ENCODE peak calls at places on chromosomes 1 and 21, in six cellular contexts. One of them, this sample, is unnamed.

GRCh38 chr1:211920141-211920572 is 89.6 kb upstream of the LPGAT1 start:
- DNase-seq in suprapubic skin: peak; percentile 68
- DNase-seq in epithelial cell of esophagus: no peak
- DNase-seq in colonic mucosa: peak; percentile 60
- DNase-seq in pancreas: peak; percentile 14
- DNase-seq in kidney epithelial cell: no peak
- DNase-seq in this sample: peak; percentile 16

GRCh38 chr1:243739335-243740003 is 110.6 kb downstream of the AKT3 start:
- DNase-seq in epithelial cell of esophagus: no peak
- DNase-seq in pancreas: no peak
- DNase-seq in kidney epithelial cell: no peak
- DNase-seq in suprapubic skin: no peak
- DNase-seq in colonic mucosa: no peak
- DNase-seq in this sample: no peak

GRCh38 chr1:19036049-19036546 is 79.6 kb upstream of the IFFO2 start:
- DNase-seq in kidney epithelial cell: no peak
- DNase-seq in epithelial cell of esophagus: no peak
- DNase-seq in suprapubic skin: no peak
- DNase-seq in pancreas: no peak
- DNase-seq in colonic mucosa: no peak
- DNase-seq in this sample: no peak

GRCh38 chr1:25871086-25871703 is 4.3 kb downstream of the PAQR7 start:
- DNase-seq in epithelial cell of esophagus: peak; percentile 81
- DNase-seq in pancreas: peak; percentile 51
- DNase-seq in suprapubic skin: no peak
- DNase-seq in colonic mucosa: no peak
- DNase-seq in kidney epithelial cell: no peak
- DNase-seq in this sample: no peak

GRCh38 chr1:246329900-246330299 is 177.2 kb downstream of the SMYD3 start:
- DNase-seq in kidney epithelial cell: no peak
- DNase-seq in epithelial cell of esophagus: peak; percentile 7
- DNase-seq in colonic mucosa: no peak
- DNase-seq in pancreas: no peak
- DNase-seq in suprapubic skin: no peak
- DNase-seq in this sample: no peak

GRCh38 chr1:196608401-196609113 is at the start of gene KCNT2:
- DNase-seq in kidney epithelial cell: peak; percentile 26
- DNase-seq in colonic mucosa: peak; percentile 42
- DNase-seq in suprapubic skin: peak; percentile 83
- DNase-seq in pancreas: peak; percentile 18
- DNase-seq in epithelial cell of esophagus: peak; percentile 35
- DNase-seq in this sample: no peak

GRCh38 chr1:29256979-29257804 is 20.9 kb downstream of the PTPRU start:
- DNase-seq in pancreas: peak; percentile 40
- DNase-seq in epithelial cell of esophagus: no peak
- DNase-seq in kidney epithelial cell: no peak
- DNase-seq in suprapubic skin: no peak
- DNase-seq in colonic mucosa: no peak
- DNase-seq in this sample: no peak

GRCh38 chr1:39933956-39934941 is 20.7 kb upstream of the MFSD2A start:
- DNase-seq in kidney epithelial cell: peak; percentile 85
- DNase-seq in pancreas: peak; percentile 70
- DNase-seq in epithelial cell of esophagus: peak; percentile 96
- DNase-seq in suprapubic skin: peak; percentile 94
- DNase-seq in colonic mucosa: peak; percentile 92
- DNase-seq in this sample: peak; percentile 88

GRCh38 chr1:16716691-16717173 is 23.6 kb upstream of the RNU1-4 start:
- DNase-seq in pancreas: no peak
- DNase-seq in epithelial cell of esophagus: peak; percentile 20
- DNase-seq in kidney epithelial cell: no peak
- DNase-seq in colonic mucosa: no peak
- DNase-seq in suprapubic skin: peak; percentile 63
- DNase-seq in this sample: no peak

GRCh38 chr1:209884665-209885117 is 53.3 kb upstream of the SYT14 start:
- DNase-seq in suprapubic skin: peak; percentile 85
- DNase-seq in pancreas: peak; percentile 16
- DNase-seq in epithelial cell of esophagus: peak; percentile 99
- DNase-seq in colonic mucosa: peak; percentile 39
- DNase-seq in kidney epithelial cell: peak; percentile 100
- DNase-seq in this sample: peak; percentile 97

GRCh38 chr1:61253059-61253735 is 170.8 kb downstream of the NFIA start:
- DNase-seq in epithelial cell of esophagus: peak; percentile 79
- DNase-seq in kidney epithelial cell: no peak
- DNase-seq in pancreas: peak; percentile 78
- DNase-seq in suprapubic skin: peak; percentile 79
- DNase-seq in colonic mucosa: peak; percentile 89
- DNase-seq in this sample: no peak

GRCh38 chr1:232805269-232806070 is at the start of gene MAP10:
- DNase-seq in suprapubic skin: peak; percentile 74
- DNase-seq in colonic mucosa: peak; percentile 75
- DNase-seq in pancreas: peak; percentile 69
- DNase-seq in kidney epithelial cell: peak; percentile 28
- DNase-seq in epithelial cell of esophagus: peak; percentile 59
- DNase-seq in this sample: no peak

GRCh38 chr1:183841950-183842816 is 37.3 kb downstream of the RGL1 start:
- DNase-seq in kidney epithelial cell: peak; percentile 64
- DNase-seq in suprapubic skin: no peak
- DNase-seq in pancreas: no peak
- DNase-seq in epithelial cell of esophagus: peak; percentile 63
- DNase-seq in colonic mucosa: no peak
- DNase-seq in this sample: peak; percentile 89

GRCh38 chr1:15028117-15028516 is 125.4 kb upstream of the TMEM51 start:
- DNase-seq in pancreas: no peak
- DNase-seq in epithelial cell of esophagus: peak; percentile 82
- DNase-seq in suprapubic skin: peak; percentile 89
- DNase-seq in kidney epithelial cell: peak; percentile 98
- DNase-seq in colonic mucosa: no peak
- DNase-seq in this sample: peak; percentile 47

GRCh38 chr21:45088729-45089128 is 14.3 kb downstream of the ADARB1 start:
- DNase-seq in suprapubic skin: no peak
- DNase-seq in kidney epithelial cell: no peak
- DNase-seq in pancreas: no peak
- DNase-seq in colonic mucosa: no peak
- DNase-seq in epithelial cell of esophagus: no peak
- DNase-seq in this sample: no peak

DNA sequence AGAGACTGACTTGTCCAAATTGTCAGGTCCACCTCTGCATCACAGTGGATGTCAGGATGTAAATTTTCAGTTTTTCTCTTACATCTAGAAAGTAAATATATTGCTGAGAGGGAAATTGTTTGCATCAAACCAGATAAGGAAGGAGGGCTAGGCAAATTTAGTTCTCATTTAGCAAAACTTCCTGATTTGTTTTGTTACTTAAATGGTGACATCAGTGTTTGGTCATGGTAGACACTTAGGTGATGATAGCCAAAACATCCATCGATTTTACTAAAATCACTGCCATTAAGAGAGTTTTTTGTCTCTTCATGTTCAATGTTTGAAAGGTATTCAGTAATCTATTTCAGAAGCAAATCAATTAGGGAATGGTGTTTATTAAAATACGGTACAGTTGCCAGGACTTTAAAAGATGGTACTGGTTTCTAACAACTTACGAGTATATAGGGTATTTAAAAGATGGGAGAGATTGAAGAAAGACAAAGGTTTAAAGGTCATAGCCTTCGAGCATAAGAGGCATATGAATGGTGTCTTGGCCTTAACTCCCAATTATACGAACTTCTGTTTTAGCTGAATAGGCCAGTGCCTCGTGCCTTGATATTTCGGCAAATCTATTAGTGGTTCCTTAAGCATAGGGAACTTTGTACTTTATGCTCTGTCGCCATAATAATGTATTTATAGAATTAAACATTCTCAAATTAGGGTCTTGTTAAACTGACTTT is 3.0 kb downstream of the IER5 start:
- DNase-seq in pancreas: no peak
- DNase-seq in kidney epithelial cell: no peak
- DNase-seq in colonic mucosa: no peak
- DNase-seq in suprapubic skin: no peak
- DNase-seq in epithelial cell of esophagus: no peak
- DNase-seq in this sample: no peak
- H3K4me3 ChIP-seq in pancreas: no peak overlapping the region
- H3K4me3 ChIP-seq in kidney epithelial cell: no peak overlapping the region
- H3K4me3 ChIP-seq in colonic mucosa: peak overlapping the region; percentile 60
- H3K4me3 ChIP-seq in suprapubic skin: peak overlapping the region; percentile 97
- H3K4me3 ChIP-seq in epithelial cell of esophagus: peak overlapping the region; percentile 89
- H3K4me3 ChIP-seq in this sample: peak overlapping the region; percentile 90

DNA sequence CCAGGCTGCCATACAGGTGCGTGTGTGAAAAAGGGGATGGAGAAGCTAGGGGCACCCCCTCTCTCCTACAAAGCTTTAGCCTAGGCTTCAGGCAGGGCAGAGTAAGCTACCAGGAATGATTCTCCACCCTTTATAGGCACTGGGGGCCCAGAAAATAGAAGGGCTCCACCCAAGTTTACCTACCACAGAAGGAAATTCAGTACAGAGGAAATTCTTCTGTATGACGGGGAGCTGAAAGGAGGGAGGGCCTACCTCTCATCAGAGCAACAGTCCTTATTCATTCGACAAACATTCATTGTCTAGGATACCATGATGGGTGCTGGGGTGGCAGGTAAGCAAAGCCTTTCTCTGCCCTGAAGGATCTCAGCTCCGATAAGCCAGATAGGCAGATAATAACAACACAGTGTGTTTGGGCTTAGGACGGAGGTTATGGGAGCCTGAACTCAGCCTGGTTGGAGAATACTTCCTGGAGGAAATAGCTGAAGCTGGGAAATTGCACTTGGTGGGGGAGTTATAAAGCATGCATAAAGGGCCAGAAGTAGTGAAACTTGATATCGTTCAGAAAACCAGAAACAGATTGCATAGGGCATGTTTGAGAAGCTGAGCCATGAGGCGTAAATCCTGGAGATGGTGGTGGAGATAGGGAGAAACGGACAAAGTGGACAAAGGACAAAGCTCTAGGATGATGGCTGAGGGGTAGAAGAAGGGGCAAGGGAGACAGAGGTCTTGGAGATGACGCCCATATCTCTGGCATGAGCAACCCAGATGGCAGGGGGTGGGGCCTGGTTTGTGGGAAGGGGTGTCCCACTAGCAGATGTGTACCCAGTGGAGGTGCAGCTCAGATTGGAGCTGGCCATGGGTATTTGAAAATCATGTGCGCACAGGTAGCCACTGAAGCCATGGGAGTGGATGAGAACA is 5.3 kb upstream of the P3R3URF start:
- DNase-seq in suprapubic skin: no peak
- DNase-seq in epithelial cell of esophagus: peak; percentile 82
- DNase-seq in colonic mucosa: peak; percentile 64
- DNase-seq in pancreas: no peak
- DNase-seq in kidney epithelial cell: no peak
- DNase-seq in this sample: no peak
- TF ChIP-seq CTCF in suprapubic skin: no peak
- TF ChIP-seq CTCF in epithelial cell of esophagus: no peak
- TF ChIP-seq CTCF in colonic mucosa: no peak
- TF ChIP-seq CTCF in pancreas: no peak
- TF ChIP-seq CTCF in kidney epithelial cell: no peak
- TF ChIP-seq CTCF in this sample: no peak

GRCh38 chr1:207883104-207883651 is 27.7 kb downstream of the CD34 start:
- DNase-seq in suprapubic skin: no peak
- DNase-seq in pancreas: no peak
- DNase-seq in kidney epithelial cell: no peak
- DNase-seq in colonic mucosa: no peak
- DNase-seq in epithelial cell of esophagus: no peak
- DNase-seq in this sample: no peak
- H3K4me3 ChIP-seq in suprapubic skin: no peak overlapping the region
- H3K4me3 ChIP-seq in pancreas: no peak overlapping the region
- H3K4me3 ChIP-seq in kidney epithelial cell: no peak overlapping the region
- H3K4me3 ChIP-seq in colonic mucosa: no peak overlapping the region
- H3K4me3 ChIP-seq in epithelial cell of esophagus: no peak overlapping the region
- H3K4me3 ChIP-seq in this sample: no peak overlapping the region

GRCh38 chr1:201655243-201655642 is 116.3 kb downstream of the NAV1 start:
- DNase-seq in kidney epithelial cell: no peak
- DNase-seq in colonic mucosa: no peak
- DNase-seq in suprapubic skin: peak; percentile 74
- DNase-seq in epithelial cell of esophagus: no peak
- DNase-seq in pancreas: no peak
- DNase-seq in this sample: no peak
- TF ChIP-seq CTCF in kidney epithelial cell: no peak
- TF ChIP-seq CTCF in colonic mucosa: no peak
- TF ChIP-seq CTCF in suprapubic skin: no peak
- TF ChIP-seq CTCF in epithelial cell of esophagus: no peak
- TF ChIP-seq CTCF in pancreas: no peak
- TF ChIP-seq CTCF in this sample: peak; percentile 24

GRCh38 chr1:64155285-64155684 is 48.1 kb upstream of the UBE2U start:
- DNase-seq in epithelial cell of esophagus: no peak
- DNase-seq in kidney epithelial cell: no peak
- DNase-seq in pancreas: no peak
- DNase-seq in colonic mucosa: no peak
- DNase-seq in suprapubic skin: no peak
- DNase-seq in this sample: no peak
- H3K4me3 ChIP-seq in epithelial cell of esophagus: no peak overlapping the region
- H3K4me3 ChIP-seq in kidney epithelial cell: no peak overlapping the region
- H3K4me3 ChIP-seq in pancreas: no peak overlapping the region
- H3K4me3 ChIP-seq in colonic mucosa: no peak overlapping the region
- H3K4me3 ChIP-seq in suprapubic skin: no peak overlapping the region
- H3K4me3 ChIP-seq in this sample: no peak overlapping the region

GRCh38 chr1:227317541-227318002 is 720 bp downstream of the CDC42BPA start:
- DNase-seq in kidney epithelial cell: no peak
- DNase-seq in colonic mucosa: peak; percentile 65
- DNase-seq in epithelial cell of esophagus: peak; percentile 61
- DNase-seq in pancreas: peak; percentile 27
- DNase-seq in suprapubic skin: peak; percentile 69
- DNase-seq in this sample: no peak
- TF ChIP-seq CTCF in kidney epithelial cell: peak; percentile 6
- TF ChIP-seq CTCF in colonic mucosa: no peak
- TF ChIP-seq CTCF in epithelial cell of esophagus: peak; percentile 44
- TF ChIP-seq CTCF in pancreas: no peak
- TF ChIP-seq CTCF in suprapubic skin: no peak
- TF ChIP-seq CTCF in this sample: peak; percentile 35

GRCh38 chr1:38932496-38933014 is 9.1 kb downstream of the RHBDL2 start:
- DNase-seq in kidney epithelial cell: no peak
- DNase-seq in epithelial cell of esophagus: no peak
- DNase-seq in pancreas: no peak
- DNase-seq in colonic mucosa: no peak
- DNase-seq in suprapubic skin: no peak
- DNase-seq in this sample: no peak

GRCh38 chr1:38926091-38926490 is 15.5 kb downstream of the RHBDL2 start:
- DNase-seq in epithelial cell of esophagus: no peak
- DNase-seq in suprapubic skin: no peak
- DNase-seq in pancreas: no peak
- DNase-seq in colonic mucosa: no peak
- DNase-seq in kidney epithelial cell: no peak
- DNase-seq in this sample: no peak

GRCh38 chr1:38929054-38929453 is 12.6 kb downstream of the RHBDL2 start:
- DNase-seq in epithelial cell of esophagus: no peak
- DNase-seq in kidney epithelial cell: no peak
- DNase-seq in pancreas: no peak
- DNase-seq in suprapubic skin: no peak
- DNase-seq in colonic mucosa: no peak
- DNase-seq in this sample: no peak

GRCh38 chr1:38925381-38925780 is 16.2 kb downstream of the RHBDL2 start:
- DNase-seq in epithelial cell of esophagus: no peak
- DNase-seq in suprapubic skin: no peak
- DNase-seq in colonic mucosa: no peak
- DNase-seq in kidney epithelial cell: no peak
- DNase-seq in pancreas: no peak
- DNase-seq in this sample: no peak

GRCh38 chr1:38929476-38929875 is 12.2 kb downstream of the RHBDL2 start:
- DNase-seq in kidney epithelial cell: no peak
- DNase-seq in epithelial cell of esophagus: no peak
- DNase-seq in suprapubic skin: no peak
- DNase-seq in colonic mucosa: no peak
- DNase-seq in pancreas: no peak
- DNase-seq in this sample: no peak
- H3K4me3 ChIP-seq in kidney epithelial cell: no peak overlapping the region
- H3K4me3 ChIP-seq in epithelial cell of esophagus: no peak overlapping the region
- H3K4me3 ChIP-seq in suprapubic skin: no peak overlapping the region
- H3K4me3 ChIP-seq in colonic mucosa: no peak overlapping the region
- H3K4me3 ChIP-seq in pancreas: no peak overlapping the region
- H3K4me3 ChIP-seq in this sample: no peak overlapping the region